ENCODE peak calls at places on chromosome 9, in four cellular contexts. N is aorta, O is astrocyte, H is GM23248. T is an unnamed sample. For H3K4me1 and H3K9me3, the result is how much of the 10 kb centered on the place peaks cover.

GRCh38 chr9:111599092-111599947 is at the start of gene PTGR1:
- DNase-seq in N (peak), O (peak), H (peak), T (peak)

GRCh38 chr9:123371805-123372590 is 16.0 kb downstream of the CRB2 start:
- DNase-seq in H (no peak), O (no peak), N (no peak), T (no peak)

GRCh38 chr9:93132946-93133640 is 958 bp downstream of the NINJ1 start:
- DNase-seq in H (peak), O (no peak), N (no peak), T (no peak)

GRCh38 chr9:129933215-129933614 is 98.0 kb downstream of the USP20 start:
- DNase-seq in O (no peak), N (no peak), H (no peak), T (no peak)

GRCh38 chr9:81472701-81473100 is 216.6 kb downstream of the TLE1 start:
- DNase-seq in O (no peak), N (no peak), H (peak), T (no peak)

GRCh38 chr9:96317335-96317980 is 15.5 kb upstream of the HSD17B3 start:
- DNase-seq in H (peak), O (peak), N (no peak), T (no peak)

GRCh38 chr9:89756891-89757537 is 152.2 kb downstream of the GADD45G start:
- DNase-seq in H (no peak), O (no peak), N (no peak), T (no peak)

GRCh38 chr9:131503626-131504465 is 1.1 kb downstream of the POMT1 start:
- DNase-seq in H (peak), N (no peak), O (no peak), T (no peak)

GRCh38 chr9:99167120-99167519 is 54.6 kb downstream of the ALG2 start:
- DNase-seq in O (no peak), H (no peak), N (no peak), T (no peak)

GRCh38 chr9:2664675-2665065 is 43.1 kb downstream of the VLDLR start:
- DNase-seq in N (no peak), O (no peak), H (no peak), T (no peak)

GRCh38 chr9:81526587-81526986 is 162.8 kb downstream of the TLE1 start:
- DNase-seq in O (peak), H (peak), N (no peak), T (no peak)

GRCh38 chr9:99823392-99824377 is 2.0 kb downstream of the NR4A3 start:
- DNase-seq in H (peak), N (peak), O (peak), T (peak)

GRCh38 chr9:98869866-98870265 is 62.4 kb downstream of the GALNT12 start:
- DNase-seq in H (no peak), O (no peak), N (no peak), T (no peak)

GRCh38 chr9:129567842-129568559 is 52.9 kb downstream of the C9orf50 start:
- DNase-seq in O (peak), H (peak), N (peak), T (no peak)

GRCh38 chr9:71355884-71356283 is 234.5 kb upstream of the TRPM3 start:
- DNase-seq in O (no peak), N (no peak), H (no peak), T (no peak)

GRCh38 chr9:129069825-129070473 is 11.0 kb upstream of the DOLPP1 start:
- DNase-seq in H (no peak), O (no peak), N (no peak), T (no peak)

GRCh38 chr9:124492818-124493217 is 14.4 kb downstream of the NR5A1 start:
- DNase-seq in H (no peak), O (no peak), N (no peak), T (no peak)

DNA sequence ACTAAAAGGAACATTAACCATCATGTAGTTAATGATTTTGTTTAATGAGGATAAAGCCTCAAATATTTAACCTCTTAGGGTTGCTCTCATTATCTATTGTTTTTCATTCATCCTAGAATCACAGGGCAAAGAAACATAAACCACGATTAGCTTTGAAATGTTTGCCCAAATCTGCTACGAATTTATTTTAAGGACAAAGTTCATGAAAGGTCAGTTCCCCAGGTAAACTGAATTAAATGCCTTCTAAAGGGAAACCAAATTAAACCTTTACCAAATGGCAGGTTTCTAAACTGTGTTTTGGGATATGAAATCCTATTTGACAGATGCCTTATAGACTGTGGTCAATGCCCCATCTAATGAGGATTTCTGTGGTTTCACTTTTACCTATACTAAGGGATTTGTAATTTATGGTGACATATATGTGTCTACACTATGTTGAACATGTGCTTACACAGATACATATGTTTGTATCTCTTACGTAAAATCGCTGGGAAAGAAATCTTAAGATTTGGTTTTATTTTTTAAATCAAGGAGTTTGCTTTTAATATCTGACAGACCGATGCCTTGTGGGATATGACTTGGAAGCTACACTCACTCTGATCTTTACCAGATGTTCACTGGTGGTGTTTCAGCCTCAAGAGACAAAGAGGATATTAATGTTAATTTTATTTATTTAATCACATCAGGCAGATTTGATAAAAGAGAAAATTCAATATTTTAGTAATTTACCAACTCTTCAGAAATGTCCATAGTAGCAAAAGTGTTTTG is 188.5 kb downstream of the GLIS3 start:
- DNase-seq in H (peak), N (no peak), O (no peak), T (no peak)
- H3K4me3 ChIP-seq in H (peak), N (peak), O (no peak), T (no peak)

GRCh38 chr9:106877345-106877744 is 14.4 kb downstream of the ZNF462 start:
- DNase-seq in O (no peak), N (no peak), H (no peak), T (no peak)
- H3K4me1 ChIP-seq in O (under half), N (under half), H (under half), T (under half)

DNA sequence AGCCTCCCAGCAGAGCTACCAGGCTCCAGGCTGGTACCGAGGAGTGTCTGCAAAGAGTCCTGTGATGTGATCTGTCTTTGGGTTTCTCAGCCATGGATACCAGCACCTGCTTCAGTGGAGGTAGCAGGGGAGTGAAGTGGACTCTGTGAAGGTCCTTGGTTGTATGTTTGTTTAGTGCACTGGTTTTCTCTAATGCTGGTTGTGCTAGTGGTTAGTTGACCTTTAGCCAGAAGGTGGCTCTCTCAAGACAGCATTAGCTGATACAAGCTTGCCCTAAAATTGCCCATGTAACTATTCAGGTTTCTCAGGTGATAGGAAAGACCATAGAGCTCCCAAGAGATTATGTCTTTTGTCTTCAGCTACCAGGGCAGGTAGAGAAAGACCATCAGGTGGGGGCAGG is 87.2 kb downstream of the MTAP start:
- DNase-seq in H (no peak), O (no peak), N (no peak), T (no peak)
- H3K9me3 ChIP-seq in H (under half), O (under half), N (under half), T (under half)

GRCh38 chr9:133134419-133135190 is 13.6 kb upstream of the RALGDS start:
- DNase-seq in N (no peak), H (peak), O (no peak), T (no peak)

GRCh38 chr9:133132174-133132573 is 11.1 kb upstream of the RALGDS start:
- DNase-seq in O (no peak), H (no peak), N (no peak), T (no peak)

GRCh38 chr9:133133680-133134418 is 12.8 kb upstream of the RALGDS start:
- DNase-seq in O (peak), N (peak), H (peak), T (peak)

GRCh38 chr9:133137451-133138231 is 16.6 kb upstream of the RALGDS start:
- DNase-seq in O (no peak), N (peak), H (no peak), T (no peak)

GRCh38 chr9:133135193-133135745 is 14.2 kb upstream of the RALGDS start:
- DNase-seq in N (peak), H (peak), O (peak), T (peak)
- H3K4me3 ChIP-seq in N (no peak), H (no peak), O (no peak), T (no peak)

GRCh38 chr9:125549465-125550215 is 157.4 kb downstream of the MAPKAP1 start:
- DNase-seq in H (peak), O (peak), N (no peak), T (no peak)
- H3K4me1 ChIP-seq in H (under half), O (under half), N (under half), T (under half)

GRCh38 chr9:137225701-137226331 is 842 bp downstream of the CYSRT1 start:
- DNase-seq in O (no peak), N (no peak), H (no peak), T (no peak)
- H3K9me3 ChIP-seq in O (under half), N (under half), H (under half), T (under half)

DNA sequence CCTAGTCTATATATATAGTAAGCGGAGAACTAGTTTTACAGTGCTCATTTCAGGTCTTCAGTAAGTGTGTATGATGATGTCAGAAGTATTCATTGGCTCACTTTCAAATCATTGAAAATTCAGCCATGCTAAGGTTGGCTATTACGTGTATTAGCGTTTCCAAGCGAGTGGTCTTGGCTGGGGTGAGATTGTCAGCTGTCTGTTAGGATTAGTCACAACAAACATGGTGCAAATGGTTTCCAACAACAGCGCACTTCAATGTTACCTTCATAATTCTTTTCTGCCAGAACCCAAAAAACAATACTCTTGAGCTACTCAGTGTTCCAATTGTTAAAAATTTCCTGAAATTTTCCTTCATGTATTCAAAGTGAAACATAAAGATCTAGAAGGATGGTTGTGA is 283.0 kb downstream of the AOPEP start:
- DNase-seq in O (peak), H (no peak), N (no peak), T (no peak)
- H3K4me3 ChIP-seq in O (no peak), H (peak), N (peak), T (no peak)

GRCh38 chr9:33025572-33026347 is 687 bp downstream of the DNAJA1 start:
- DNase-seq in O (peak), N (peak), H (peak), T (no peak)

GRCh38 chr9:33023661-33024060 is 1.4 kb upstream of the DNAJA1 start:
- DNase-seq in H (no peak), N (no peak), O (no peak), T (no peak)

GRCh38 chr9:33022755-33023154 is 2.3 kb upstream of the DNAJA1 start:
- DNase-seq in N (no peak), O (no peak), H (no peak), T (no peak)

GRCh38 chr9:33024966-33025571 is at the start of gene DNAJA1:
- DNase-seq in N (peak), O (peak), H (peak), T (peak)

DNA sequence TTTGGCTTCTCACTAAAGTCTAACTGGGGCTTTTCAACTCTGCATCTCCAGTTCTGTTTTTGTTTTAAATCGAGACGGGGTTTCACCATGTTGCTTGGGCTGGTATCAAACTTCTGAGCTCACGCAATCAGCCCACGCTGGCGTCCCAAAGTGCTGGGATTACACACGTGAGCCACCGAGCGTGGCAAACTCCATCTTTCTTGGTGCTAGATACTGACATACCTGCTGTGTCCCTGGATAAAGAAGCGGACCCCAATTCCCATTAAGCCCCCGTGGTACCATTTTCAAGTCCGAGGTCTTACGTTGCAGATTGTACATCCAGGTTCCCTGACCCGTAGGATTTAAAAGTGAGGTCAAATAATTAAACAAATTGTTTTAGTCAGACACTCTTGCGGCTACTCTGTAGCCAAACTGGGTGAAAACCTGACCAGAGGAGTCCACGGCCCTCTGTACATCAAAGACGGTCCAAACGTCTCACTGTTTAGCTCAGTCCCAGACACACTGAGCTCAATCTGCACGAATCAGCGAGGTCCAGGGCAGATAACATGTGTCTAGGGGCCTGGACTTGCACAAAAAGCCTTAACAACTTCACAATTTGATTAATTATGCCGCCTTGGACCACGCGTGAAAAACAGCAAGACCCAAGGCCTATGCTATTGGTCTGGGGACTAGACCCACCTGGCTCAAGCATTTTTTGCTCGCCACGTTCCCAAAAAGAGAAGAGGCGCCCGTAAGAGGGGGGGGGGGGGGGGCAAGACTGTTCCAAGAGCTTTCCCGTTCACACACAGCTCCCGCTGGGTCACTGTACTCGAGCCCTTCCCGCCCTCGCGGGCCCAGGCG is 727 bp upstream of the DNAJA1 start:
- DNase-seq in N (no peak), H (peak), O (peak), T (no peak)
- H3K4me1 ChIP-seq in N (under half), H (under half), O (under half), T (under half)

T was measured in RWPE2.